ENCODE peak calls at places on chromosomes 1 and 21, in ten cellular contexts. One of them, this sample, is unnamed.

GRCh38 chr1:216702170-216702569 is 21.1 kb downstream of the ESRRG start:
- DNase-seq in effector memory CD4-positive, alpha-beta T cell: no peak
- DNase-seq in stromal cell of bone marrow: no peak
- DNase-seq in body of pancreas: no peak
- DNase-seq in Right ventricle myocardium superior: no peak
- DNase-seq in fibroblast of lung: no peak
- DNase-seq in mucosa of gallbladder: no peak
- DNase-seq in fibroblast of the aortic adventitia: no peak
- DNase-seq in PC-9: no peak
- DNase-seq in activated T-cell treated with anti-CD3 and anti-CD28 coated beads, Interleukin-2, amount 50 U/mL, for 72 hours: no peak
- DNase-seq in this sample: no peak

GRCh38 chr1:63662846-63663245 is 69.6 kb downstream of the PGM1 start:
- DNase-seq in effector memory CD4-positive, alpha-beta T cell: no peak
- DNase-seq in stromal cell of bone marrow: no peak
- DNase-seq in body of pancreas: no peak
- DNase-seq in Right ventricle myocardium superior: no peak
- DNase-seq in fibroblast of lung: peak; percentile 85
- DNase-seq in mucosa of gallbladder: no peak
- DNase-seq in fibroblast of the aortic adventitia: peak; percentile 36
- DNase-seq in PC-9: peak; percentile 91
- DNase-seq in activated T-cell treated with anti-CD3 and anti-CD28 coated beads, Interleukin-2, amount 50 U/mL, for 72 hours: no peak
- DNase-seq in this sample: no peak

GRCh38 chr1:156075158-156075557 is 7.1 kb downstream of the MEX3A start:
- DNase-seq in effector memory CD4-positive, alpha-beta T cell: no peak
- DNase-seq in stromal cell of bone marrow: no peak
- DNase-seq in body of pancreas: no peak
- DNase-seq in Right ventricle myocardium superior: no peak
- DNase-seq in fibroblast of lung: no peak
- DNase-seq in mucosa of gallbladder: no peak
- DNase-seq in fibroblast of the aortic adventitia: no peak
- DNase-seq in PC-9: no peak
- DNase-seq in activated T-cell treated with anti-CD3 and anti-CD28 coated beads, Interleukin-2, amount 50 U/mL, for 72 hours: no peak
- DNase-seq in this sample: no peak

GRCh38 chr1:91736146-91736998 is 149.6 kb downstream of the TGFBR3 start:
- DNase-seq in effector memory CD4-positive, alpha-beta T cell: no peak
- DNase-seq in stromal cell of bone marrow: no peak
- DNase-seq in body of pancreas: no peak
- DNase-seq in Right ventricle myocardium superior: no peak
- DNase-seq in fibroblast of lung: peak; percentile 58
- DNase-seq in mucosa of gallbladder: peak; percentile 27
- DNase-seq in fibroblast of the aortic adventitia: peak; percentile 48
- DNase-seq in PC-9: no peak
- DNase-seq in activated T-cell treated with anti-CD3 and anti-CD28 coated beads, Interleukin-2, amount 50 U/mL, for 72 hours: no peak
- DNase-seq in this sample: no peak

GRCh38 chr21:34526618-34527290 is 14.7 kb upstream of the KCNE1 start:
- DNase-seq in effector memory CD4-positive, alpha-beta T cell: no peak
- DNase-seq in stromal cell of bone marrow: peak; percentile 100
- DNase-seq in body of pancreas: peak; percentile 85
- DNase-seq in Right ventricle myocardium superior: peak; percentile 73
- DNase-seq in fibroblast of lung: peak; percentile 100
- DNase-seq in mucosa of gallbladder: peak; percentile 86
- DNase-seq in fibroblast of the aortic adventitia: peak; percentile 100
- DNase-seq in PC-9: peak; percentile 71
- DNase-seq in activated T-cell treated with anti-CD3 and anti-CD28 coated beads, Interleukin-2, amount 50 U/mL, for 72 hours: peak; percentile 38
- DNase-seq in this sample: peak; percentile 92

GRCh38 chr21:42254631-42255030 is 35.7 kb downstream of the ABCG1 start:
- DNase-seq in effector memory CD4-positive, alpha-beta T cell: no peak
- DNase-seq in stromal cell of bone marrow: no peak
- DNase-seq in body of pancreas: no peak
- DNase-seq in Right ventricle myocardium superior: no peak
- DNase-seq in fibroblast of lung: no peak
- DNase-seq in mucosa of gallbladder: no peak
- DNase-seq in fibroblast of the aortic adventitia: no peak
- DNase-seq in PC-9: no peak
- DNase-seq in activated T-cell treated with anti-CD3 and anti-CD28 coated beads, Interleukin-2, amount 50 U/mL, for 72 hours: no peak
- DNase-seq in this sample: no peak

GRCh38 chr1:112887599-112888303 is 68.2 kb downstream of the SLC16A1 start:
- DNase-seq in effector memory CD4-positive, alpha-beta T cell: no peak
- DNase-seq in stromal cell of bone marrow: no peak
- DNase-seq in body of pancreas: no peak
- DNase-seq in Right ventricle myocardium superior: no peak
- DNase-seq in fibroblast of lung: no peak
- DNase-seq in mucosa of gallbladder: no peak
- DNase-seq in fibroblast of the aortic adventitia: peak; percentile 29
- DNase-seq in PC-9: no peak
- DNase-seq in activated T-cell treated with anti-CD3 and anti-CD28 coated beads, Interleukin-2, amount 50 U/mL, for 72 hours: no peak
- DNase-seq in this sample: no peak

GRCh38 chr1:220788146-220788545 is 1.4 kb downstream of the MTARC1 start:
- DNase-seq in effector memory CD4-positive, alpha-beta T cell: no peak
- DNase-seq in stromal cell of bone marrow: no peak
- DNase-seq in body of pancreas: no peak
- DNase-seq in Right ventricle myocardium superior: no peak
- DNase-seq in fibroblast of lung: peak; percentile 38
- DNase-seq in mucosa of gallbladder: no peak
- DNase-seq in fibroblast of the aortic adventitia: no peak
- DNase-seq in PC-9: peak; percentile 52
- DNase-seq in activated T-cell treated with anti-CD3 and anti-CD28 coated beads, Interleukin-2, amount 50 U/mL, for 72 hours: no peak
- DNase-seq in this sample: no peak

GRCh38 chr1:84698151-84698651 is 7.9 kb upstream of the SSX2IP start:
- DNase-seq in effector memory CD4-positive, alpha-beta T cell: no peak
- DNase-seq in stromal cell of bone marrow: peak; percentile 88
- DNase-seq in body of pancreas: no peak
- DNase-seq in Right ventricle myocardium superior: no peak
- DNase-seq in fibroblast of lung: peak; percentile 91
- DNase-seq in mucosa of gallbladder: no peak
- DNase-seq in fibroblast of the aortic adventitia: peak; percentile 96
- DNase-seq in PC-9: no peak
- DNase-seq in activated T-cell treated with anti-CD3 and anti-CD28 coated beads, Interleukin-2, amount 50 U/mL, for 72 hours: no peak
- DNase-seq in this sample: no peak

GRCh38 chr1:216836316-216836715 is 113.1 kb upstream of the ESRRG start:
- DNase-seq in effector memory CD4-positive, alpha-beta T cell: no peak
- DNase-seq in stromal cell of bone marrow: no peak
- DNase-seq in body of pancreas: no peak
- DNase-seq in Right ventricle myocardium superior: no peak
- DNase-seq in fibroblast of lung: no peak
- DNase-seq in mucosa of gallbladder: no peak
- DNase-seq in fibroblast of the aortic adventitia: no peak
- DNase-seq in PC-9: no peak
- DNase-seq in activated T-cell treated with anti-CD3 and anti-CD28 coated beads, Interleukin-2, amount 50 U/mL, for 72 hours: no peak
- DNase-seq in this sample: no peak

GRCh38 chr1:165536016-165536415 is 7.8 kb upstream of the LRRC52 start:
- DNase-seq in effector memory CD4-positive, alpha-beta T cell: no peak
- DNase-seq in stromal cell of bone marrow: no peak
- DNase-seq in body of pancreas: no peak
- DNase-seq in Right ventricle myocardium superior: no peak
- DNase-seq in fibroblast of lung: no peak
- DNase-seq in mucosa of gallbladder: no peak
- DNase-seq in fibroblast of the aortic adventitia: no peak
- DNase-seq in PC-9: no peak
- DNase-seq in activated T-cell treated with anti-CD3 and anti-CD28 coated beads, Interleukin-2, amount 50 U/mL, for 72 hours: no peak
- DNase-seq in this sample: no peak

GRCh38 chr1:72557446-72558049 is 275.2 kb upstream of the NEGR1 start:
- DNase-seq in effector memory CD4-positive, alpha-beta T cell: no peak
- DNase-seq in stromal cell of bone marrow: peak; percentile 21
- DNase-seq in body of pancreas: no peak
- DNase-seq in Right ventricle myocardium superior: no peak
- DNase-seq in fibroblast of lung: peak; percentile 5
- DNase-seq in mucosa of gallbladder: no peak
- DNase-seq in fibroblast of the aortic adventitia: peak; percentile 17
- DNase-seq in PC-9: no peak
- DNase-seq in activated T-cell treated with anti-CD3 and anti-CD28 coated beads, Interleukin-2, amount 50 U/mL, for 72 hours: no peak
- DNase-seq in this sample: no peak